ENCODE peak calls at places on chromosomes 4 and X, in six cellular contexts. One of them, this sample, is unnamed.

GRCh38 chrX:110420771-110421498 is 62.3 kb downstream of the RTL9 start:
- DNase-seq in NCI-H446 treated with DMSO at 0.1 percent for 48 hours: no peak
- DNase-seq in EL: peak
- DNase-seq in stimulated activated CD8-positive, alpha-beta memory T cell treated with anti-CD3 and anti-CD28 coated beads, Interleukin-4, amount 100 ng/mL, for 4 hours: no peak
- DNase-seq in H4: peak
- DNase-seq in pons: peak
- DNase-seq in this sample: no peak

GRCh38 chr4:153622778-153623240 is 61.3 kb upstream of the TLR2 start:
- DNase-seq in pons: peak
- DNase-seq in stimulated activated CD8-positive, alpha-beta memory T cell treated with anti-CD3 and anti-CD28 coated beads, Interleukin-4, amount 100 ng/mL, for 4 hours: no peak
- DNase-seq in NCI-H446 treated with DMSO at 0.1 percent for 48 hours: no peak
- DNase-seq in EL: no peak
- DNase-seq in H4: no peak
- DNase-seq in this sample: no peak

GRCh38 chrX:16188687-16189086 is 21.4 kb downstream of the MAGEB17 start:
- DNase-seq in EL: peak
- DNase-seq in pons: no peak
- DNase-seq in H4: no peak
- DNase-seq in NCI-H446 treated with DMSO at 0.1 percent for 48 hours: no peak
- DNase-seq in stimulated activated CD8-positive, alpha-beta memory T cell treated with anti-CD3 and anti-CD28 coated beads, Interleukin-4, amount 100 ng/mL, for 4 hours: no peak
- DNase-seq in this sample: no peak

GRCh38 chrX:57453901-57454300 is 137.9 kb upstream of the ZXDB start:
- DNase-seq in pons: peak
- DNase-seq in NCI-H446 treated with DMSO at 0.1 percent for 48 hours: no peak
- DNase-seq in stimulated activated CD8-positive, alpha-beta memory T cell treated with anti-CD3 and anti-CD28 coated beads, Interleukin-4, amount 100 ng/mL, for 4 hours: no peak
- DNase-seq in H4: no peak
- DNase-seq in EL: peak
- DNase-seq in this sample: no peak

GRCh38 chr4:176150704-176151103 is 44.7 kb downstream of the SPATA4 start:
- DNase-seq in stimulated activated CD8-positive, alpha-beta memory T cell treated with anti-CD3 and anti-CD28 coated beads, Interleukin-4, amount 100 ng/mL, for 4 hours: no peak
- DNase-seq in pons: no peak
- DNase-seq in EL: no peak
- DNase-seq in NCI-H446 treated with DMSO at 0.1 percent for 48 hours: no peak
- DNase-seq in H4: no peak
- DNase-seq in this sample: no peak

GRCh38 chr4:182711211-182711610 is 206.0 kb downstream of the DCTD start:
- DNase-seq in NCI-H446 treated with DMSO at 0.1 percent for 48 hours: no peak
- DNase-seq in EL: peak
- DNase-seq in pons: no peak
- DNase-seq in H4: no peak
- DNase-seq in stimulated activated CD8-positive, alpha-beta memory T cell treated with anti-CD3 and anti-CD28 coated beads, Interleukin-4, amount 100 ng/mL, for 4 hours: no peak
- DNase-seq in this sample: no peak

GRCh38 chrX:39201305-39201990 is 400.2 kb downstream of the MID1IP1 start:
- DNase-seq in H4: no peak
- DNase-seq in stimulated activated CD8-positive, alpha-beta memory T cell treated with anti-CD3 and anti-CD28 coated beads, Interleukin-4, amount 100 ng/mL, for 4 hours: no peak
- DNase-seq in EL: no peak
- DNase-seq in NCI-H446 treated with DMSO at 0.1 percent for 48 hours: no peak
- DNase-seq in pons: no peak
- DNase-seq in this sample: no peak

GRCh38 chrX:96538104-96538725 is 146.4 kb upstream of the DIAPH2 start:
- DNase-seq in pons: no peak
- DNase-seq in NCI-H446 treated with DMSO at 0.1 percent for 48 hours: no peak
- DNase-seq in H4: peak
- DNase-seq in stimulated activated CD8-positive, alpha-beta memory T cell treated with anti-CD3 and anti-CD28 coated beads, Interleukin-4, amount 100 ng/mL, for 4 hours: no peak
- DNase-seq in EL: no peak
- DNase-seq in this sample: no peak

GRCh38 chrX:119694601-119695534 is 1.9 kb upstream of the SEPTIN6 start:
- DNase-seq in H4: no peak
- DNase-seq in EL: no peak
- DNase-seq in stimulated activated CD8-positive, alpha-beta memory T cell treated with anti-CD3 and anti-CD28 coated beads, Interleukin-4, amount 100 ng/mL, for 4 hours: no peak
- DNase-seq in NCI-H446 treated with DMSO at 0.1 percent for 48 hours: no peak
- DNase-seq in pons: no peak
- DNase-seq in this sample: no peak

GRCh38 chr4:90078440-90078839 is 48.8 kb upstream of the CCSER1 start:
- DNase-seq in H4: peak
- DNase-seq in EL: no peak
- DNase-seq in pons: no peak
- DNase-seq in NCI-H446 treated with DMSO at 0.1 percent for 48 hours: peak
- DNase-seq in stimulated activated CD8-positive, alpha-beta memory T cell treated with anti-CD3 and anti-CD28 coated beads, Interleukin-4, amount 100 ng/mL, for 4 hours: no peak
- DNase-seq in this sample: no peak

GRCh38 chr4:111464251-111465045 is 680.8 kb upstream of the FAM241A start:
- DNase-seq in NCI-H446 treated with DMSO at 0.1 percent for 48 hours: no peak
- DNase-seq in EL: peak
- DNase-seq in H4: peak
- DNase-seq in stimulated activated CD8-positive, alpha-beta memory T cell treated with anti-CD3 and anti-CD28 coated beads, Interleukin-4, amount 100 ng/mL, for 4 hours: no peak
- DNase-seq in pons: no peak
- DNase-seq in this sample: no peak

GRCh38 chr4:106746451-106746850 is 289.7 kb downstream of the DKK2 start:
- DNase-seq in H4: no peak
- DNase-seq in NCI-H446 treated with DMSO at 0.1 percent for 48 hours: no peak
- DNase-seq in EL: peak
- DNase-seq in stimulated activated CD8-positive, alpha-beta memory T cell treated with anti-CD3 and anti-CD28 coated beads, Interleukin-4, amount 100 ng/mL, for 4 hours: no peak
- DNase-seq in pons: no peak
- DNase-seq in this sample: no peak

GRCh38 chr4:36039031-36039430 is 205.3 kb downstream of the ARAP2 start:
- DNase-seq in NCI-H446 treated with DMSO at 0.1 percent for 48 hours: no peak
- DNase-seq in pons: no peak
- DNase-seq in stimulated activated CD8-positive, alpha-beta memory T cell treated with anti-CD3 and anti-CD28 coated beads, Interleukin-4, amount 100 ng/mL, for 4 hours: no peak
- DNase-seq in EL: no peak
- DNase-seq in H4: no peak
- DNase-seq in this sample: no peak

GRCh38 chr4:86493460-86493859 is 100.7 kb upstream of the PTPN13 start:
- DNase-seq in NCI-H446 treated with DMSO at 0.1 percent for 48 hours: no peak
- DNase-seq in EL: peak
- DNase-seq in pons: peak
- DNase-seq in stimulated activated CD8-positive, alpha-beta memory T cell treated with anti-CD3 and anti-CD28 coated beads, Interleukin-4, amount 100 ng/mL, for 4 hours: no peak
- DNase-seq in H4: no peak
- DNase-seq in this sample: no peak

GRCh38 chr4:1469596-1470392 is 63.6 kb upstream of the NKX1-1 start:
- DNase-seq in NCI-H446 treated with DMSO at 0.1 percent for 48 hours: no peak
- DNase-seq in pons: no peak
- DNase-seq in H4: no peak
- DNase-seq in stimulated activated CD8-positive, alpha-beta memory T cell treated with anti-CD3 and anti-CD28 coated beads, Interleukin-4, amount 100 ng/mL, for 4 hours: no peak
- DNase-seq in EL: no peak
- DNase-seq in this sample: no peak

GRCh38 chr4:96056346-96056934 is 216.5 kb downstream of the PDHA2 start:
- DNase-seq in NCI-H446 treated with DMSO at 0.1 percent for 48 hours: no peak
- DNase-seq in H4: no peak
- DNase-seq in EL: no peak
- DNase-seq in pons: no peak
- DNase-seq in stimulated activated CD8-positive, alpha-beta memory T cell treated with anti-CD3 and anti-CD28 coated beads, Interleukin-4, amount 100 ng/mL, for 4 hours: no peak
- DNase-seq in this sample: no peak

GRCh38 chrX:31555506-31555905 is 483.7 kb upstream of the FTHL17 start:
- DNase-seq in stimulated activated CD8-positive, alpha-beta memory T cell treated with anti-CD3 and anti-CD28 coated beads, Interleukin-4, amount 100 ng/mL, for 4 hours: no peak
- DNase-seq in NCI-H446 treated with DMSO at 0.1 percent for 48 hours: no peak
- DNase-seq in EL: no peak
- DNase-seq in pons: no peak
- DNase-seq in H4: peak
- DNase-seq in this sample: no peak

GRCh38 chr4:79578613-79579012 is 170.6 kb upstream of the GK2 start:
- DNase-seq in EL: no peak
- DNase-seq in pons: no peak
- DNase-seq in NCI-H446 treated with DMSO at 0.1 percent for 48 hours: no peak
- DNase-seq in H4: no peak
- DNase-seq in stimulated activated CD8-positive, alpha-beta memory T cell treated with anti-CD3 and anti-CD28 coated beads, Interleukin-4, amount 100 ng/mL, for 4 hours: no peak
- DNase-seq in this sample: no peak

GRCh38 chr4:68869274-68869773 is 53.5 kb downstream of the UGT2B10 start:
- DNase-seq in H4: no peak
- DNase-seq in EL: no peak
- DNase-seq in stimulated activated CD8-positive, alpha-beta memory T cell treated with anti-CD3 and anti-CD28 coated beads, Interleukin-4, amount 100 ng/mL, for 4 hours: no peak
- DNase-seq in NCI-H446 treated with DMSO at 0.1 percent for 48 hours: no peak
- DNase-seq in pons: no peak
- DNase-seq in this sample: no peak

GRCh38 chr4:26032142-26032541 is 118.1 kb downstream of the SMIM20 start:
- DNase-seq in stimulated activated CD8-positive, alpha-beta memory T cell treated with anti-CD3 and anti-CD28 coated beads, Interleukin-4, amount 100 ng/mL, for 4 hours: no peak
- DNase-seq in NCI-H446 treated with DMSO at 0.1 percent for 48 hours: no peak
- DNase-seq in EL: peak
- DNase-seq in pons: no peak
- DNase-seq in H4: no peak
- DNase-seq in this sample: no peak

GRCh38 chr4:25527044-25527443 is 128.6 kb upstream of the SLC34A2 start:
- DNase-seq in NCI-H446 treated with DMSO at 0.1 percent for 48 hours: no peak
- DNase-seq in H4: no peak
- DNase-seq in EL: no peak
- DNase-seq in stimulated activated CD8-positive, alpha-beta memory T cell treated with anti-CD3 and anti-CD28 coated beads, Interleukin-4, amount 100 ng/mL, for 4 hours: no peak
- DNase-seq in pons: no peak
- DNase-seq in this sample: no peak

GRCh38 chr4:183468210-183469095 is 24.0 kb downstream of the CDKN2AIP start:
- DNase-seq in NCI-H446 treated with DMSO at 0.1 percent for 48 hours: no peak
- DNase-seq in EL: no peak
- DNase-seq in H4: no peak
- DNase-seq in stimulated activated CD8-positive, alpha-beta memory T cell treated with anti-CD3 and anti-CD28 coated beads, Interleukin-4, amount 100 ng/mL, for 4 hours: no peak
- DNase-seq in pons: no peak
- DNase-seq in this sample: no peak

GRCh38 chrX:21373637-21374162 is 518 bp upstream of the CNKSR2 start:
- DNase-seq in H4: no peak
- DNase-seq in stimulated activated CD8-positive, alpha-beta memory T cell treated with anti-CD3 and anti-CD28 coated beads, Interleukin-4, amount 100 ng/mL, for 4 hours: no peak
- DNase-seq in pons: no peak
- DNase-seq in EL: no peak
- DNase-seq in NCI-H446 treated with DMSO at 0.1 percent for 48 hours: no peak
- DNase-seq in this sample: peak

GRCh38 chr4:1055721-1056590 is 44.5 kb downstream of the FGFRL1 start:
- DNase-seq in NCI-H446 treated with DMSO at 0.1 percent for 48 hours: no peak
- DNase-seq in pons: no peak
- DNase-seq in H4: no peak
- DNase-seq in stimulated activated CD8-positive, alpha-beta memory T cell treated with anti-CD3 and anti-CD28 coated beads, Interleukin-4, amount 100 ng/mL, for 4 hours: peak
- DNase-seq in EL: no peak
- DNase-seq in this sample: no peak

GRCh38 chr4:122329876-122330595 is 48.8 kb upstream of the ADAD1 start:
- DNase-seq in EL: peak
- DNase-seq in pons: no peak
- DNase-seq in NCI-H446 treated with DMSO at 0.1 percent for 48 hours: no peak
- DNase-seq in H4: no peak
- DNase-seq in stimulated activated CD8-positive, alpha-beta memory T cell treated with anti-CD3 and anti-CD28 coated beads, Interleukin-4, amount 100 ng/mL, for 4 hours: no peak
- DNase-seq in this sample: no peak

GRCh38 chr4:52560844-52561280 is 98.2 kb downstream of the USP46 start:
- DNase-seq in NCI-H446 treated with DMSO at 0.1 percent for 48 hours: no peak
- DNase-seq in EL: peak
- DNase-seq in H4: no peak
- DNase-seq in stimulated activated CD8-positive, alpha-beta memory T cell treated with anti-CD3 and anti-CD28 coated beads, Interleukin-4, amount 100 ng/mL, for 4 hours: no peak
- DNase-seq in pons: no peak
- DNase-seq in this sample: no peak

GRCh38 chrX:153622661-153623309 is 23.8 kb upstream of the CCNQ start:
- DNase-seq in stimulated activated CD8-positive, alpha-beta memory T cell treated with anti-CD3 and anti-CD28 coated beads, Interleukin-4, amount 100 ng/mL, for 4 hours: no peak
- DNase-seq in pons: no peak
- DNase-seq in H4: no peak
- DNase-seq in NCI-H446 treated with DMSO at 0.1 percent for 48 hours: no peak
- DNase-seq in EL: no peak
- DNase-seq in this sample: no peak

GRCh38 chrX:68895339-68896250 is 66.8 kb downstream of the EFNB1 start:
- DNase-seq in EL: peak
- DNase-seq in pons: peak
- DNase-seq in H4: peak
- DNase-seq in NCI-H446 treated with DMSO at 0.1 percent for 48 hours: no peak
- DNase-seq in stimulated activated CD8-positive, alpha-beta memory T cell treated with anti-CD3 and anti-CD28 coated beads, Interleukin-4, amount 100 ng/mL, for 4 hours: no peak
- DNase-seq in this sample: peak

GRCh38 chr4:57320217-57320616 is 210.0 kb upstream of the IGFBP7 start:
- DNase-seq in H4: no peak
- DNase-seq in EL: peak
- DNase-seq in stimulated activated CD8-positive, alpha-beta memory T cell treated with anti-CD3 and anti-CD28 coated beads, Interleukin-4, amount 100 ng/mL, for 4 hours: no peak
- DNase-seq in NCI-H446 treated with DMSO at 0.1 percent for 48 hours: no peak
- DNase-seq in pons: no peak
- DNase-seq in this sample: no peak

GRCh38 chr4:88981571-88981970 is 75.4 kb downstream of the FAM13A start:
- DNase-seq in H4: no peak
- DNase-seq in EL: no peak
- DNase-seq in pons: no peak
- DNase-seq in NCI-H446 treated with DMSO at 0.1 percent for 48 hours: no peak
- DNase-seq in stimulated activated CD8-positive, alpha-beta memory T cell treated with anti-CD3 and anti-CD28 coated beads, Interleukin-4, amount 100 ng/mL, for 4 hours: no peak
- DNase-seq in this sample: no peak

GRCh38 chr4:3635090-3635820 is 103.0 kb upstream of the LRPAP1 start:
- DNase-seq in pons: no peak
- DNase-seq in stimulated activated CD8-positive, alpha-beta memory T cell treated with anti-CD3 and anti-CD28 coated beads, Interleukin-4, amount 100 ng/mL, for 4 hours: no peak
- DNase-seq in NCI-H446 treated with DMSO at 0.1 percent for 48 hours: no peak
- DNase-seq in EL: no peak
- DNase-seq in H4: no peak
- DNase-seq in this sample: no peak

GRCh38 chr4:82217986-82218715 is 155.6 kb downstream of the HNRNPD start:
- DNase-seq in pons: peak
- DNase-seq in H4: no peak
- DNase-seq in NCI-H446 treated with DMSO at 0.1 percent for 48 hours: no peak
- DNase-seq in EL: no peak
- DNase-seq in stimulated activated CD8-positive, alpha-beta memory T cell treated with anti-CD3 and anti-CD28 coated beads, Interleukin-4, amount 100 ng/mL, for 4 hours: no peak
- DNase-seq in this sample: no peak

GRCh38 chr4:183352546-183352945 is 30.3 kb upstream of the CLDN24 start:
- DNase-seq in EL: no peak
- DNase-seq in stimulated activated CD8-positive, alpha-beta memory T cell treated with anti-CD3 and anti-CD28 coated beads, Interleukin-4, amount 100 ng/mL, for 4 hours: no peak
- DNase-seq in H4: no peak
- DNase-seq in NCI-H446 treated with DMSO at 0.1 percent for 48 hours: no peak
- DNase-seq in pons: no peak
- DNase-seq in this sample: no peak

GRCh38 chr4:13292372-13292771 is 191.8 kb downstream of the RAB28 start:
- DNase-seq in NCI-H446 treated with DMSO at 0.1 percent for 48 hours: no peak
- DNase-seq in stimulated activated CD8-positive, alpha-beta memory T cell treated with anti-CD3 and anti-CD28 coated beads, Interleukin-4, amount 100 ng/mL, for 4 hours: no peak
- DNase-seq in pons: no peak
- DNase-seq in EL: no peak
- DNase-seq in H4: no peak
- DNase-seq in this sample: no peak

GRCh38 chr4:112069110-112069509 is 76.1 kb upstream of the FAM241A start:
- DNase-seq in EL: peak
- DNase-seq in NCI-H446 treated with DMSO at 0.1 percent for 48 hours: no peak
- DNase-seq in H4: no peak
- DNase-seq in stimulated activated CD8-positive, alpha-beta memory T cell treated with anti-CD3 and anti-CD28 coated beads, Interleukin-4, amount 100 ng/mL, for 4 hours: no peak
- DNase-seq in pons: no peak
- DNase-seq in this sample: no peak

GRCh38 chrX:109889289-109890006 is 113.5 kb upstream of the TMEM164 start:
- DNase-seq in EL: peak
- DNase-seq in stimulated activated CD8-positive, alpha-beta memory T cell treated with anti-CD3 and anti-CD28 coated beads, Interleukin-4, amount 100 ng/mL, for 4 hours: no peak
- DNase-seq in H4: peak
- DNase-seq in NCI-H446 treated with DMSO at 0.1 percent for 48 hours: no peak
- DNase-seq in pons: peak
- DNase-seq in this sample: no peak

GRCh38 chr4:186347743-186348142 is 81.8 kb downstream of the F11 start:
- DNase-seq in H4: no peak
- DNase-seq in NCI-H446 treated with DMSO at 0.1 percent for 48 hours: no peak
- DNase-seq in EL: no peak
- DNase-seq in stimulated activated CD8-positive, alpha-beta memory T cell treated with anti-CD3 and anti-CD28 coated beads, Interleukin-4, amount 100 ng/mL, for 4 hours: no peak
- DNase-seq in pons: no peak
- DNase-seq in this sample: no peak

GRCh38 chr4:56618734-56619133 is 62.4 kb downstream of the HOPX start:
- DNase-seq in NCI-H446 treated with DMSO at 0.1 percent for 48 hours: no peak
- DNase-seq in H4: no peak
- DNase-seq in pons: no peak
- DNase-seq in EL: no peak
- DNase-seq in stimulated activated CD8-positive, alpha-beta memory T cell treated with anti-CD3 and anti-CD28 coated beads, Interleukin-4, amount 100 ng/mL, for 4 hours: no peak
- DNase-seq in this sample: no peak

GRCh38 chrX:40035726-40036125 is 62.0 kb downstream of the BCOR start:
- DNase-seq in stimulated activated CD8-positive, alpha-beta memory T cell treated with anti-CD3 and anti-CD28 coated beads, Interleukin-4, amount 100 ng/mL, for 4 hours: no peak
- DNase-seq in NCI-H446 treated with DMSO at 0.1 percent for 48 hours: no peak
- DNase-seq in EL: no peak
- DNase-seq in pons: no peak
- DNase-seq in H4: no peak
- DNase-seq in this sample: no peak